ENCODE peak calls at places on chromosomes 12 and 14, in nine cellular contexts. Z is tibial artery, A is foreskin fibroblast, J is left ventricle myocardium inferior, P is IMR-90, H is colonic mucosa, X is NB4, E is lower lobe of right lung, D is body of pancreas. V is an unnamed sample.

GRCh38 chr12:25386823-25387134 is 136.1 kb upstream of the KRAS start:
- DNase-seq in Z (peak), A (no peak), J (no peak), P (no peak), H (peak), X (no peak), E (no peak), D (peak), V (no peak)

GRCh38 chr14:58955294-58955821 is 233.1 kb upstream of the DAAM1 start:
- DNase-seq in Z (no peak), A (no peak), J (no peak), P (peak), H (no peak), X (no peak), E (no peak), D (no peak), V (peak)

GRCh38 chr12:61757831-61758505 is 502.2 kb upstream of the USP15 start:
- DNase-seq in Z (no peak), A (peak), J (no peak), P (no peak), H (no peak), X (no peak), E (no peak), D (no peak), V (no peak)

GRCh38 chr14:102319351-102320032 is at the start of gene ZNF839:
- DNase-seq in Z (peak), A (peak), J (peak), P (peak), H (peak), X (peak), E (peak), D (peak), V (peak)

GRCh38 chr14:41385787-41386186 is 220.9 kb upstream of the LRFN5 start:
- DNase-seq in Z (no peak), A (no peak), J (no peak), P (no peak), H (no peak), X (no peak), E (no peak), D (no peak), V (no peak)

GRCh38 chr12:96401061-96401871 is 1.0 kb upstream of the CDK17 start:
- DNase-seq in Z (no peak), A (peak), J (no peak), P (peak), H (peak), X (peak), E (no peak), D (peak), V (peak)

GRCh38 chr14:100677925-100678765 is 48.5 kb upstream of the DLK1 start:
- DNase-seq in Z (peak), A (peak), J (peak), P (peak), H (peak), X (peak), E (no peak), D (peak), V (no peak)

GRCh38 chr12:22101749-22102243 is 55.8 kb downstream of the CMAS start:
- DNase-seq in Z (peak), A (peak), J (no peak), P (peak), H (peak), X (peak), E (no peak), D (no peak), V (peak)

GRCh38 chr14:72706485-72706884 is 187.4 kb downstream of the DPF3 start:
- DNase-seq in Z (no peak), A (no peak), J (no peak), P (no peak), H (no peak), X (no peak), E (no peak), D (no peak), V (no peak)

GRCh38 chr14:38941485-38941884 is 161.6 kb downstream of the SEC23A start:
- DNase-seq in Z (no peak), A (no peak), J (no peak), P (no peak), H (no peak), X (no peak), E (no peak), D (no peak), V (peak)

GRCh38 chr12:53231859-53232640 is at the start of gene RARG:
- DNase-seq in Z (peak), A (peak), J (peak), P (no peak), H (peak), X (no peak), E (peak), D (peak), V (no peak)

GRCh38 chr12:26878661-26879119 is 45.7 kb upstream of the ITPR2 start:
- DNase-seq in Z (peak), A (peak), J (peak), P (no peak), H (peak), X (no peak), E (peak), D (peak), V (peak)

GRCh38 chr12:48122065-48122834 is 3.1 kb downstream of the PFKM start:
- DNase-seq in Z (no peak), A (no peak), J (no peak), P (no peak), H (peak), X (no peak), E (no peak), D (no peak), V (no peak)

GRCh38 chr12:65490193-65490592 is 211.7 kb downstream of the MSRB3 start:
- DNase-seq in Z (no peak), A (no peak), J (no peak), P (no peak), H (no peak), X (no peak), E (no peak), D (no peak), V (no peak)

GRCh38 chr14:45112886-45113772 is 21.2 kb downstream of the FKBP3 start:
- DNase-seq in Z (no peak), A (no peak), J (no peak), P (peak), H (no peak), X (no peak), E (no peak), D (no peak), V (no peak)

GRCh38 chr12:51874486-51874885 is 13.4 kb upstream of the ANKRD33 start:
- DNase-seq in Z (no peak), A (no peak), J (no peak), P (no peak), H (no peak), X (no peak), E (no peak), D (no peak), V (no peak)

GRCh38 chr12:90959538-90960139 is 4.7 kb upstream of the CCER1 start:
- DNase-seq in Z (no peak), A (peak), J (no peak), P (peak), H (no peak), X (peak), E (no peak), D (peak), V (peak)

GRCh38 chr12:89951050-89951693 is 242.5 kb upstream of the ATP2B1 start:
- DNase-seq in Z (no peak), A (peak), J (no peak), P (peak), H (peak), X (peak), E (no peak), D (no peak), V (peak)

GRCh38 chr12:116919247-116919671 is 8.5 kb downstream of the FBXW8 start:
- DNase-seq in Z (no peak), A (no peak), J (no peak), P (no peak), H (peak), X (peak), E (no peak), D (no peak), V (no peak)

GRCh38 chr12:66190519-66191406 is 1.7 kb downstream of the IRAK3 start:
- DNase-seq in Z (no peak), A (peak), J (no peak), P (peak), H (no peak), X (peak), E (no peak), D (no peak), V (no peak)

GRCh38 chr14:76955575-76956252 is 72.8 kb downstream of the IRF2BPL start:
- DNase-seq in Z (peak), A (peak), J (no peak), P (peak), H (peak), X (peak), E (no peak), D (peak), V (peak)

GRCh38 chr12:5305425-5305824 is 126.5 kb upstream of the NTF3 start:
- DNase-seq in Z (no peak), A (no peak), J (no peak), P (no peak), H (no peak), X (no peak), E (peak), D (no peak), V (no peak)

GRCh38 chr14:24084439-24084838 is 9.7 kb upstream of the PCK2 start:
- DNase-seq in Z (no peak), A (no peak), J (no peak), P (no peak), H (no peak), X (no peak), E (peak), D (no peak), V (no peak)

GRCh38 chr12:131735153-131735456 is 24.2 kb downstream of the SFSWAP start:
- DNase-seq in Z (no peak), A (no peak), J (no peak), P (no peak), H (no peak), X (no peak), E (no peak), D (no peak), V (no peak)

GRCh38 chr12:131738196-131738595 is 27.3 kb downstream of the SFSWAP start:
- DNase-seq in Z (no peak), A (no peak), J (no peak), P (no peak), H (no peak), X (no peak), E (no peak), D (no peak), V (no peak)

GRCh38 chr12:131735863-131736806 is 25.2 kb downstream of the SFSWAP start:
- DNase-seq in Z (no peak), A (peak), J (no peak), P (no peak), H (no peak), X (no peak), E (no peak), D (no peak), V (no peak)

GRCh38 chr12:131736807-131737484 is 26.1 kb downstream of the SFSWAP start:
- DNase-seq in Z (no peak), A (peak), J (no peak), P (peak), H (no peak), X (no peak), E (peak), D (no peak), V (no peak)

DNA sequence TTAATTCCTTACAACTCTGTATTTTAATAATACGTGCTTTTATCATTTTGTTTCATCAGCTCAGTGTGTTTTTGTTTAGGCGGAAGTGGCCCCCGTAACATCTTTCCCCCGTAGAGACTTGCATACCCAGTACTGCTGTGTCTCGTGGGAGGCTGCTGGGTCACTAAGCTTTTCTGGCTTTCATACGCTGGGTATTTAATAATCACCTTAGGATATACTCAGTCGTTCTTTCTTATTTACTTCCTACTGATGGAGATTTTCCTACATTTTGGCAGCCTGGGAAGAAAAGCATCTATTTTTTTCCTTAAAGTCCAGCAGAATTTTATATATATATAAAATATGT is 26.6 kb downstream of the SFSWAP start:
- DNase-seq in Z (no peak), A (no peak), J (no peak), P (no peak), H (no peak), X (no peak), E (no peak), D (no peak), V (no peak)
- H3K4me3 ChIP-seq in Z (no peak), A (no peak), J (no peak), P (no peak), H (no peak), X (no peak), E (no peak), D (no peak), V (no peak)

GRCh38 chr14:37592288-37593274 is 2.5 kb downstream of the FOXA1 start:
- DNase-seq in Z (no peak), A (no peak), J (no peak), P (no peak), H (peak), X (no peak), E (no peak), D (no peak), V (no peak)

GRCh38 chr14:37595809-37596595 is 573 bp downstream of the TTC6 start:
- DNase-seq in Z (no peak), A (no peak), J (no peak), P (peak), H (peak), X (peak), E (peak), D (peak), V (peak)

GRCh38 chr14:37594916-37595808 is at the start of the genes FOXA1 and TTC6:
- DNase-seq in Z (no peak), A (peak), J (no peak), P (peak), H (peak), X (peak), E (peak), D (peak), V (no peak)

GRCh38 chr14:37593496-37594237 is 1.4 kb downstream of the FOXA1 start:
- DNase-seq in Z (no peak), A (no peak), J (no peak), P (no peak), H (no peak), X (no peak), E (no peak), D (no peak), V (no peak)

GRCh38 chr14:37594238-37594915 is 672 bp downstream of the FOXA1 start:
- DNase-seq in Z (no peak), A (peak), J (no peak), P (peak), H (peak), X (peak), E (peak), D (peak), V (peak)
- TF ChIP-seq CTCF in Z (no peak), A (peak), J (peak), P (peak), H (peak), X (peak), E (peak), D (peak), V (no peak)

GRCh38 chr14:103492572-103492971 is 30.1 kb downstream of the CKB start:
- DNase-seq in Z (no peak), A (no peak), J (no peak), P (no peak), H (no peak), X (no peak), E (no peak), D (no peak), V (no peak)
- H3K4me3 ChIP-seq in Z (no peak), A (no peak), J (no peak), P (no peak), H (no peak), X (no peak), E (no peak), D (no peak), V (no peak)

GRCh38 chr14:71225108-71225507 is 317.8 kb downstream of the PCNX1 start:
- DNase-seq in Z (no peak), A (no peak), J (no peak), P (peak), H (no peak), X (no peak), E (no peak), D (no peak), V (no peak)
- TF ChIP-seq CTCF in Z (no peak), A (no peak), J (no peak), P (no peak), H (no peak), X (no peak), E (no peak), D (no peak), V (no peak)

GRCh38 chr12:57755194-57755453 is 221 bp downstream of the MARCHF9 start:
- DNase-seq in Z (no peak), A (no peak), J (no peak), P (no peak), H (no peak), X (no peak), E (no peak), D (no peak), V (no peak)
- H3K4me3 ChIP-seq in Z (peak), A (peak), J (peak), P (peak), H (peak), X (no peak), E (peak), D (peak), V (peak)

GRCh38 chr12:109134186-109134917 is 18.0 kb downstream of the ACACB start:
- DNase-seq in Z (no peak), A (peak), J (peak), P (no peak), H (no peak), X (peak), E (no peak), D (peak), V (no peak)
- TF ChIP-seq CTCF in Z (no peak), A (peak), J (peak), P (peak), H (peak), X (peak), E (peak), D (peak), V (peak)

V was measured in GM12865.